ENCODE peak calls at places on chromosome 17, in eight cellular contexts. Z, U, N, E, B, Y, V and D are unnamed samples.

GRCh38 chr17:81923302-81924260 is 4.0 kb downstream of the MAFG start:
- DNase-seq in Z (no peak), U (peak), N (no peak), E (no peak), B (peak), Y (no peak), V (peak), D (no peak)

GRCh38 chr17:8868092-8868491 is 618 bp upstream of the PIK3R6 start:
- DNase-seq in Z (no peak), U (no peak), N (no peak), E (no peak), B (no peak), Y (no peak), V (no peak), D (no peak)

GRCh38 chr17:76996741-76997694 is 128.8 kb downstream of the MGAT5B start:
- DNase-seq in Z (no peak), U (no peak), N (no peak), E (no peak), B (no peak), Y (no peak), V (no peak), D (no peak)

GRCh38 chr17:38352245-38353083 is 820 bp downstream of the SOCS7 start:
- DNase-seq in Z (no peak), U (peak), N (peak), E (no peak), B (peak), Y (no peak), V (peak), D (no peak)

GRCh38 chr17:11300738-11301137 is 59.7 kb downstream of the SHISA6 start:
- DNase-seq in Z (no peak), U (no peak), N (no peak), E (no peak), B (no peak), Y (no peak), V (no peak), D (no peak)

GRCh38 chr17:57902800-57903759 is 52.1 kb downstream of the CUEDC1 start:
- DNase-seq in Z (no peak), U (peak), N (no peak), E (peak), B (no peak), Y (no peak), V (peak), D (peak)

GRCh38 chr17:48625502-48626201 is 506 bp downstream of the HOXB9 start:
- DNase-seq in Z (peak), U (no peak), N (peak), E (no peak), B (no peak), Y (no peak), V (no peak), D (no peak)

GRCh38 chr17:79624658-79625478 is 14.0 kb upstream of the RBFOX3 start:
- DNase-seq in Z (no peak), U (no peak), N (peak), E (no peak), B (no peak), Y (no peak), V (no peak), D (no peak)

GRCh38 chr17:75315541-75316243 is 26.5 kb upstream of the SLC25A19 start:
- DNase-seq in Z (no peak), U (peak), N (no peak), E (no peak), B (no peak), Y (no peak), V (peak), D (no peak)

GRCh38 chr17:55648086-55648485 is 74.6 kb downstream of the TMEM100 start:
- DNase-seq in Z (no peak), U (no peak), N (no peak), E (no peak), B (no peak), Y (no peak), V (no peak), D (no peak)

GRCh38 chr17:38879878-38880727 is 10.2 kb downstream of the LASP1 start:
- DNase-seq in Z (no peak), U (peak), N (no peak), E (no peak), B (no peak), Y (no peak), V (peak), D (peak)

GRCh38 chr17:80892019-80892855 is 99.4 kb upstream of the CHMP6 start:
- DNase-seq in Z (peak), U (peak), N (peak), E (no peak), B (no peak), Y (peak), V (peak), D (peak)

GRCh38 chr17:49817993-49818392 is 29.5 kb downstream of the KAT7 start:
- DNase-seq in Z (no peak), U (no peak), N (peak), E (no peak), B (no peak), Y (peak), V (no peak), D (no peak)

GRCh38 chr17:8839410-8839935 is 28.0 kb downstream of the PIK3R6 start:
- DNase-seq in Z (no peak), U (no peak), N (peak), E (no peak), B (no peak), Y (no peak), V (no peak), D (no peak)

GRCh38 chr17:80316927-80317705 is 56.5 kb downstream of the RNF213 start:
- DNase-seq in Z (no peak), U (no peak), N (no peak), E (no peak), B (no peak), Y (no peak), V (no peak), D (no peak)

GRCh38 chr17:81392909-81393654 is 2.2 kb upstream of the BAHCC1 start:
- DNase-seq in Z (no peak), U (peak), N (no peak), E (no peak), B (no peak), Y (no peak), V (no peak), D (no peak)

GRCh38 chr17:39380144-39380543 is 21.3 kb downstream of the FBXL20 start:
- DNase-seq in Z (no peak), U (no peak), N (no peak), E (no peak), B (no peak), Y (no peak), V (no peak), D (no peak)

GRCh38 chr17:45190503-45191282 is 29.0 kb downstream of the HEXIM2 start:
- DNase-seq in Z (no peak), U (no peak), N (no peak), E (no peak), B (no peak), Y (no peak), V (no peak), D (no peak)

GRCh38 chr17:59621771-59622170 is 2.1 kb downstream of the CLTC start:
- DNase-seq in Z (no peak), U (no peak), N (no peak), E (no peak), B (no peak), Y (no peak), V (no peak), D (no peak)

GRCh38 chr17:31060814-31061550 is 33.8 kb upstream of the NF1 start:
- DNase-seq in Z (no peak), U (no peak), N (peak), E (no peak), B (no peak), Y (no peak), V (no peak), D (no peak)

GRCh38 chr17:66493283-66494019 is 191.0 kb downstream of the PRKCA start:
- DNase-seq in Z (no peak), U (peak), N (no peak), E (no peak), B (no peak), Y (no peak), V (peak), D (peak)

GRCh38 chr17:80124351-80124981 is 22.5 kb downstream of the EIF4A3 start:
- DNase-seq in Z (no peak), U (peak), N (no peak), E (no peak), B (peak), Y (no peak), V (peak), D (no peak)